ENCODE peak calls at places on chromosomes 6 and 20, in seven cellular contexts. V, Y, R, N, Q, T and E are unnamed samples.
A peak's percentile ranks its signal among the peaks of the same experiment; 100 is the strongest.

GRCh38 chr6:104984831-104985230 is 27.9 kb downstream of the LIN28B start:
- DNase-seq in T (no peak), Y (no peak), Q (no peak), N (no peak), V (no peak), R (no peak), E (no peak)

GRCh38 chr20:39298116-39298515 is 336.0 kb downstream of the DHX35 start:
- DNase-seq in Y (no peak), R (no peak), Q (no peak), N (no peak), V (no peak), T (no peak), E (no peak)

GRCh38 chr6:9131616-9132015 is 696.3 kb upstream of the SLC35B3 start:
- DNase-seq in Q (no peak), R (no peak), V (no peak), Y (no peak), T (peak; percentile 94), N (peak; percentile 6), E (no peak)

GRCh38 chr20:12152996-12153395 is 235.3 kb downstream of the BTBD3 start:
- DNase-seq in Y (no peak), T (no peak), V (no peak), R (no peak), N (peak; percentile 90), Q (peak; percentile 85), E (no peak)

GRCh38 chr6:116060572-116061283 is at the start of gene FRK:
- DNase-seq in Y (no peak), V (no peak), R (no peak), Q (no peak), T (peak; percentile 49), N (peak; percentile 24), E (no peak)

GRCh38 chr20:46246527-46246926 is 61.8 kb downstream of the CDH22 start:
- DNase-seq in Q (no peak), N (no peak), R (no peak), V (no peak), T (no peak), Y (no peak), E (no peak)

GRCh38 chr6:161422710-161423109 is 148.8 kb upstream of the AGPAT4 start:
- DNase-seq in T (no peak), V (no peak), R (no peak), Y (no peak), N (peak; percentile 42), Q (no peak), E (no peak)

GRCh38 chr6:16841241-16841640 is 80.0 kb upstream of the ATXN1 start:
- DNase-seq in Y (no peak), N (peak; percentile 7), T (peak; percentile 76), Q (no peak), V (no peak), R (peak; percentile 17), E (no peak)

GRCh38 chr6:41723178-41723935 is 12.1 kb downstream of the TFEB start:
- DNase-seq in T (peak; percentile 65), N (peak; percentile 91), Q (peak; percentile 94), Y (no peak), R (peak; percentile 65), V (no peak), E (peak; percentile 53)

GRCh38 chr6:163745566-163746400 is 331.3 kb downstream of the QKI start:
- DNase-seq in R (peak; percentile 98), N (peak; percentile 92), Y (peak; percentile 52), T (peak; percentile 97), V (peak; percentile 44), Q (peak; percentile 87), E (no peak)

GRCh38 chr20:60233006-60233405 is 274.8 kb downstream of the CDH26 start:
- DNase-seq in Y (no peak), Q (no peak), R (no peak), V (no peak), T (no peak), N (no peak), E (no peak)

GRCh38 chr6:56226946-56227879 is 20.2 kb downstream of the COL21A1 start:
- DNase-seq in Q (peak; percentile 45), N (peak; percentile 46), R (no peak), T (no peak), Y (no peak), V (no peak), E (no peak)

GRCh38 chr6:166527849-166528248 is 58.6 kb downstream of the RAMACL start:
- DNase-seq in Q (no peak), V (no peak), T (no peak), Y (no peak), N (no peak), R (no peak), E (no peak)

GRCh38 chr6:105488521-105489212 is 85.8 kb upstream of the PREP start:
- DNase-seq in Q (peak; percentile 35), N (peak; percentile 36), V (no peak), T (no peak), R (no peak), Y (no peak), E (no peak)

GRCh38 chr6:3986241-3986640 is 92.7 kb downstream of the FAM217A start:
- DNase-seq in Q (no peak), V (no peak), R (no peak), Y (no peak), N (no peak), T (no peak), E (no peak)

GRCh38 chr6:132065556-132065955 is 114.4 kb upstream of the CCN2 start:
- DNase-seq in R (no peak), T (no peak), Q (no peak), N (peak; percentile 69), V (no peak), Y (no peak), E (no peak)

GRCh38 chr6:162074641-162075040 is 652.9 kb downstream of the PRKN start:
- DNase-seq in V (no peak), N (no peak), Y (no peak), Q (no peak), R (no peak), T (no peak), E (no peak)

GRCh38 chr20:46252352-46253091 is 55.8 kb downstream of the CDH22 start:
- DNase-seq in R (no peak), T (no peak), N (no peak), Q (no peak), V (no peak), Y (no peak), E (no peak)

GRCh38 chr20:63942250-63943006 is 13.8 kb downstream of the UCKL1 start:
- DNase-seq in Y (no peak), Q (no peak), V (peak; percentile 78), R (peak; percentile 88), T (peak; percentile 87), N (peak; percentile 4), E (peak; percentile 92)
- H3K23ac ChIP-seq in Y (peak overlapping the region; percentile 89), Q (no peak overlapping the region), V (no peak overlapping the region), R (no peak overlapping the region), T (no peak overlapping the region), N (no peak overlapping the region), E (no peak overlapping the region)

DNA sequence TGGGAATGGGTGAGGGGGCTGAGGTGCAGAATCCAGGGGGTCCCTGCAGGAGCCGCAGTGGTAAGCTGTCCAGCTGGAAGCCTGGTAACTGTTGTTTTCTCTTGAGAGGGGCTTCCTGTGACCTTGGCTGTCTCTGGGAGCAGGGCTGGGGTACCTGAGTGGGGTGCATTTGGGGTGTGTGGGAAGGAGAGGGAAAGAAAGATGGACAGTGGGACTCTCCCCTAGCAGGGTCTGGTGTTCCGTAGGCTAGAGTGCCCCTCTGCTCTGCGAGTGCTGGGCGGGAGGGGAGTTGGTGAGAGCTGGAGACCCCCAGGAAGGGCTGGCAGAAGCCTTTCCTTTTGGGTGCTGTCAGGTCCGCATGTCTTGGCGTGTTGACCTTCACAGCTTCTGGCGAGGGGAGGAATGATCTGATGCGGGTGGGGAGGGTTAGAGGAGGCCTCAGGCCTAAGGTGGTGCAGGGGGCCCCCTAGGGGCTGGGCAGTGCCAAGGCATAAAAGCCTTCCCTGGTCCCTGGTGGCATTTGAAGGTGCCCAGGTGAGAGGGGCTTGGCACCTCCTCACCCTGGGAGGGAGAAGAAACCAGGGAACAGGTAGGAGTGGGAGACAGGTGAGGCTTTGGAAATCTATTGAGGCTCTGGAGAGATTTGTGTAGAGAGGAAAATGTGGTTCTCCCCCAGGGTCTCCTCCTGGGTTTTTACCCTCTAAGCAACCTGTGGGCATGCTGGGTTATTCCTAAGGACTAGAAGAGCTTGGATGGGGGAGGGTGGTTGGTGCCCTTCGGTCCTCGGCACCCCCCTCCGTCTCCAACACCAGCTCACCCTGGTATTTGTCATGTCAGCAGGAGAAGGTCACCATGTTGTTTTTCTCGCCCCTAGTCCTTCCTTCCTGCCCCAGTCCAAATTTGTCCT is 3.3 kb downstream of the VEGFA start:
- DNase-seq in T (peak; percentile 26), R (peak; percentile 79), V (no peak), N (peak; percentile 57), Y (no peak), Q (peak; percentile 58), E (peak; percentile 72)
- H3K4me1 ChIP-seq in T (peaks cover 18% of the 10 kb centered on the region), R (peaks cover 14% of the 10 kb centered on the region), V (no peaks in the 10 kb centered on the region), N (peaks cover 30% of the 10 kb centered on the region), Y (peaks cover 22% of the 10 kb centered on the region), Q (peaks cover 43% of the 10 kb centered on the region), E (peaks cover 5% of the 10 kb centered on the region)

DNA sequence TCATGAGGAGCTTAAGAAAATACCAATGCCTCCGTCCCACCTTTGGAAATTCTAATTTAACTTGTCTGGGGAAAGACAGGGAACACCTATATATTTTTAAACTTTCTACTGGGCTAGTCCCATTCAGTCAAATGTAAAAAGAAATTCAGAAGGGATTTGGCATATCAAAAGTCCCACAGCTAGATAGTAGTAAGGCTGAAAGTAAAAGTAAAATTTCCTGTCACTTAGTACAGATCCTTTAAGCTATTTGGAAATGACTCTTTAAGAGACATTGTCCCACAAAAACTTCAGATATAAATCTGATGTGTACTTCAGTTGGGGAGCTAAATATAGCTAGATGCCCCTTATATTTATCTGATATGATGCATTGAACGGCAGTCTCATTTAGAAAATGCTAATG is 860.7 kb upstream of the MAP3K7 start:
- DNase-seq in V (no peak), T (no peak), Y (no peak), N (no peak), Q (no peak), R (no peak), E (no peak)
- H3K23ac ChIP-seq in V (no peak overlapping the region), T (no peak overlapping the region), Y (no peak overlapping the region), N (no peak overlapping the region), Q (no peak overlapping the region), R (no peak overlapping the region), E (no peak overlapping the region)

DNA sequence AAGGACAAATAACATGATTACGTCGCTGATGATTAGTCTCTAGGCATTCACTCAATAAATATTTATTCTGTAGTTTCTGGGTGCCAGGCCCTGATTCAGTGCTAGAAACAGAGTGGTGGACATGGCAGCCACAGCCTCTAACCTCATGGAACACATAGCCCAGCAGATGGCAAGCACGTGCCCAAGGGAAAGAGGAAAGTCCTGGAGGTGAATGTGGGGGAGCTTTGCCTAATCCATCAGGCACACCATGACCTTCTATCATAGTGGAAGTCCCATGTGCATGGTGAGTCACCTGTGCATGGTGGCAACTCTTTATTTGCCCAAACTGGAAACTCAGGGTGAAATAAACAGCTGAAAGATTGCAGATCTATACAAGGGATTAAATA is 143.0 kb upstream of the TNFAIP3 start:
- DNase-seq in Q (peak; percentile 20), Y (no peak), N (peak; percentile 45), R (no peak), V (no peak), T (no peak), E (no peak)
- H3K4me1 ChIP-seq in Q (peaks cover 3% of the 10 kb centered on the region), Y (peaks cover 5% of the 10 kb centered on the region), N (peaks cover 7% of the 10 kb centered on the region), R (no peaks in the 10 kb centered on the region), V (no peaks in the 10 kb centered on the region), T (peaks cover 5% of the 10 kb centered on the region), E (no peaks in the 10 kb centered on the region)